ENCODE peak calls at places on chromosomes 11 and 22, in four cellular contexts. One of them, this sample, is unnamed.

GRCh38 chr11:85779956-85780640 is 30.8 kb downstream of the SYTL2 start:
- DNase-seq in fibroblast of the conjunctiva: no peak
- DNase-seq in mucosa of gallbladder: no peak
- DNase-seq in fibroblast of mammary gland: peak
- DNase-seq in this sample: no peak

GRCh38 chr11:129864811-129865210 is 30.6 kb downstream of the NFRKB start:
- DNase-seq in fibroblast of the conjunctiva: no peak
- DNase-seq in fibroblast of mammary gland: no peak
- DNase-seq in mucosa of gallbladder: no peak
- DNase-seq in this sample: no peak

GRCh38 chr22:38051900-38052862 is 5.0 kb upstream of the PICK1 start:
- DNase-seq in fibroblast of the conjunctiva: peak
- DNase-seq in mucosa of gallbladder: peak
- DNase-seq in fibroblast of mammary gland: peak
- DNase-seq in this sample: peak

GRCh38 chr22:19865141-19865829 is 10.6 kb upstream of the GNB1L start:
- DNase-seq in fibroblast of the conjunctiva: no peak
- DNase-seq in fibroblast of mammary gland: no peak
- DNase-seq in mucosa of gallbladder: no peak
- DNase-seq in this sample: no peak

GRCh38 chr22:43944670-43945430 is 10.4 kb upstream of the SAMM50 start:
- DNase-seq in mucosa of gallbladder: no peak
- DNase-seq in fibroblast of mammary gland: no peak
- DNase-seq in fibroblast of the conjunctiva: no peak
- DNase-seq in this sample: no peak

GRCh38 chr11:61776561-61777075 is 15.8 kb downstream of the TMEM258 start:
- DNase-seq in fibroblast of mammary gland: peak
- DNase-seq in fibroblast of the conjunctiva: peak
- DNase-seq in mucosa of gallbladder: peak
- DNase-seq in this sample: peak

GRCh38 chr22:44664149-44664548 is 37.9 kb upstream of the PRR5 start:
- DNase-seq in fibroblast of the conjunctiva: no peak
- DNase-seq in fibroblast of mammary gland: no peak
- DNase-seq in mucosa of gallbladder: peak
- DNase-seq in this sample: peak

GRCh38 chr22:50061824-50062355 is 3.8 kb upstream of the TTLL8 start:
- DNase-seq in mucosa of gallbladder: no peak
- DNase-seq in fibroblast of mammary gland: no peak
- DNase-seq in fibroblast of the conjunctiva: no peak
- DNase-seq in this sample: no peak

GRCh38 chr11:97557399-97557798 is 1167.6 kb downstream of the JRKL start:
- DNase-seq in mucosa of gallbladder: no peak
- DNase-seq in fibroblast of mammary gland: no peak
- DNase-seq in fibroblast of the conjunctiva: no peak
- DNase-seq in this sample: no peak

GRCh38 chr11:61917357-61918109 is at the start of gene RAB3IL1:
- DNase-seq in fibroblast of mammary gland: peak
- DNase-seq in fibroblast of the conjunctiva: no peak
- DNase-seq in mucosa of gallbladder: peak
- DNase-seq in this sample: peak

GRCh38 chr11:130434521-130435223 is 6.3 kb upstream of the ADAMTS8 start:
- DNase-seq in mucosa of gallbladder: peak
- DNase-seq in fibroblast of mammary gland: peak
- DNase-seq in fibroblast of the conjunctiva: peak
- DNase-seq in this sample: peak

GRCh38 chr22:43533131-43533530 is 121.3 kb downstream of the MPPED1 start:
- DNase-seq in mucosa of gallbladder: no peak
- DNase-seq in fibroblast of mammary gland: no peak
- DNase-seq in fibroblast of the conjunctiva: no peak
- DNase-seq in this sample: no peak

GRCh38 chr11:57546869-57547518 is 9.6 kb downstream of the SMTNL1 start:
- DNase-seq in mucosa of gallbladder: no peak
- DNase-seq in fibroblast of the conjunctiva: no peak
- DNase-seq in fibroblast of mammary gland: peak
- DNase-seq in this sample: peak

GRCh38 chr11:102882389-102883024 is 7.7 kb upstream of the MMP12 start:
- DNase-seq in mucosa of gallbladder: no peak
- DNase-seq in fibroblast of the conjunctiva: peak
- DNase-seq in fibroblast of mammary gland: peak
- DNase-seq in this sample: no peak

GRCh38 chr22:17234144-17234623 is 14.9 kb upstream of the ADA2 start:
- DNase-seq in fibroblast of the conjunctiva: no peak
- DNase-seq in mucosa of gallbladder: no peak
- DNase-seq in fibroblast of mammary gland: peak
- DNase-seq in this sample: no peak

GRCh38 chr11:29962243-29962642 is 54.6 kb downstream of the KCNA4 start:
- DNase-seq in fibroblast of mammary gland: peak
- DNase-seq in fibroblast of the conjunctiva: no peak
- DNase-seq in mucosa of gallbladder: no peak
- DNase-seq in this sample: no peak

GRCh38 chr11:57406337-57406904 is 16.0 kb upstream of the PRG2 start:
- DNase-seq in fibroblast of mammary gland: peak
- DNase-seq in fibroblast of the conjunctiva: no peak
- DNase-seq in mucosa of gallbladder: no peak
- DNase-seq in this sample: peak

GRCh38 chr11:46669606-46670243 is 30.7 kb downstream of the ARHGAP1 start:
- DNase-seq in fibroblast of the conjunctiva: no peak
- DNase-seq in mucosa of gallbladder: no peak
- DNase-seq in fibroblast of mammary gland: no peak
- DNase-seq in this sample: no peak

GRCh38 chr22:16969508-16970327 is 38.3 kb downstream of the GAB4 start:
- DNase-seq in mucosa of gallbladder: no peak
- DNase-seq in fibroblast of mammary gland: no peak
- DNase-seq in fibroblast of the conjunctiva: no peak
- DNase-seq in this sample: no peak

GRCh38 chr11:59144096-59144495 is 1.4 kb downstream of the FAM111A start:
- DNase-seq in fibroblast of the conjunctiva: no peak
- DNase-seq in fibroblast of mammary gland: no peak
- DNase-seq in mucosa of gallbladder: no peak
- DNase-seq in this sample: peak

GRCh38 chr11:125978778-125979378 is 33.0 kb downstream of the VSIG10L2 start:
- DNase-seq in mucosa of gallbladder: no peak
- DNase-seq in fibroblast of the conjunctiva: no peak
- DNase-seq in fibroblast of mammary gland: no peak
- DNase-seq in this sample: no peak

GRCh38 chr11:70739811-70740474 is 341.6 kb downstream of the CTTN start:
- DNase-seq in mucosa of gallbladder: no peak
- DNase-seq in fibroblast of mammary gland: no peak
- DNase-seq in fibroblast of the conjunctiva: no peak
- DNase-seq in this sample: no peak

GRCh38 chr11:128856241-128856640 is 10.9 kb downstream of the KCNJ1 start:
- DNase-seq in mucosa of gallbladder: no peak
- DNase-seq in fibroblast of the conjunctiva: no peak
- DNase-seq in fibroblast of mammary gland: no peak
- DNase-seq in this sample: no peak

This sample was measured in lung microvascular endothelial cell.